ENCODE peak calls at places on chromosomes 5 and 9, in six cellular contexts. E, Q, F, G, P and U are unnamed samples.

GRCh38 chr5:35030426-35030825 is 17.3 kb downstream of the AGXT2 start:
- DNase-seq in E (no peak), Q (no peak), F (no peak), G (no peak), P (no peak), U (no peak)

GRCh38 chr5:38207343-38207742 is 51.0 kb upstream of the EGFLAM start:
- DNase-seq in E (no peak), Q (no peak), F (no peak), G (no peak), P (no peak), U (no peak)

GRCh38 chr9:81871695-81872094 is 56.5 kb upstream of the SPATA31D4 start:
- DNase-seq in E (no peak), Q (no peak), F (no peak), G (no peak), P (no peak), U (no peak)

GRCh38 chr9:18493361-18494015 is 19.5 kb downstream of the ADAMTSL1 start:
- DNase-seq in E (no peak), Q (no peak), F (peak; percentile 26), G (no peak), P (no peak), U (no peak)

GRCh38 chr5:5492087-5492933 is 69.8 kb downstream of the ICE1 start:
- DNase-seq in E (peak; percentile 58), Q (no peak), F (peak; percentile 81), G (no peak), P (no peak), U (no peak)

GRCh38 chr5:54889826-54890225 is 95.6 kb downstream of the ESM1 start:
- DNase-seq in E (no peak), Q (no peak), F (no peak), G (no peak), P (no peak), U (no peak)

GRCh38 chr5:142275496-142275895 is 49.3 kb downstream of the SPRY4 start:
- DNase-seq in E (no peak), Q (no peak), F (no peak), G (no peak), P (no peak), U (no peak)

GRCh38 chr9:4762889-4763521 is 22.0 kb upstream of the AK3 start:
- DNase-seq in E (no peak), Q (no peak), F (peak; percentile 16), G (no peak), P (peak; percentile 46), U (peak; percentile 38)

GRCh38 chr9:95147452-95147851 is 170.1 kb downstream of the FANCC start:
- DNase-seq in E (no peak), Q (no peak), F (no peak), G (no peak), P (no peak), U (no peak)

GRCh38 chr5:6750951-6751685 is 37.9 kb downstream of the TENT4A start:
- DNase-seq in E (no peak), Q (no peak), F (no peak), G (no peak), P (no peak), U (no peak)

GRCh38 chr5:1281038-1281882 is 13.6 kb downstream of the TERT start:
- DNase-seq in E (no peak), Q (no peak), F (no peak), G (no peak), P (no peak), U (no peak)

GRCh38 chr9:31587176-31587575 is 797.3 kb upstream of the ACO1 start:
- DNase-seq in E (no peak), Q (no peak), F (no peak), G (no peak), P (no peak), U (no peak)

GRCh38 chr9:112341741-112342140 is 8.3 kb upstream of the PTBP3 start:
- DNase-seq in E (no peak), Q (no peak), F (no peak), G (no peak), P (no peak), U (no peak)

GRCh38 chr9:90458485-90458884 is 184.1 kb downstream of the DIRAS2 start:
- DNase-seq in E (no peak), Q (no peak), F (peak; percentile 51), G (no peak), P (no peak), U (no peak)

GRCh38 chr5:36875051-36875788 is 1.3 kb upstream of the NIPBL start:
- DNase-seq in E (peak; percentile 38), Q (no peak), F (peak; percentile 30), G (peak; percentile 42), P (no peak), U (peak; percentile 64)

GRCh38 chr9:128175743-128176142 is 15.6 kb downstream of the CIZ1 start:
- DNase-seq in E (no peak), Q (no peak), F (no peak), G (no peak), P (no peak), U (no peak)

GRCh38 chr9:12231832-12232231 is 461.4 kb upstream of the TYRP1 start:
- DNase-seq in E (no peak), Q (no peak), F (no peak), G (no peak), P (no peak), U (no peak)

GRCh38 chr9:133552236-133552635 is 17.7 kb downstream of the ADAMTSL2 start:
- DNase-seq in E (no peak), Q (no peak), F (no peak), G (no peak), P (no peak), U (no peak)

GRCh38 chr9:33172256-33172678 is 5.1 kb upstream of the B4GALT1 start:
- DNase-seq in E (no peak), Q (no peak), F (no peak), G (no peak), P (no peak), U (no peak)

GRCh38 chr9:29211003-29211584 is 1637.8 kb upstream of the C9orf72 start:
- DNase-seq in E (no peak), Q (no peak), F (peak; percentile 33), G (no peak), P (no peak), U (no peak)

GRCh38 chr5:30667293-30667692 is 526.2 kb upstream of the CDH6 start:
- DNase-seq in E (no peak), Q (no peak), F (no peak), G (no peak), P (no peak), U (no peak)

GRCh38 chr9:133121200-133122166 is at the start of gene RALGDS:
- DNase-seq in E (peak; percentile 87), Q (no peak), F (peak; percentile 97), G (peak; percentile 87), P (peak; percentile 90), U (peak; percentile 89)

GRCh38 chr5:178194026-178194425 is 6.9 kb upstream of the GMCL2 start:
- DNase-seq in E (no peak), Q (no peak), F (no peak), G (no peak), P (no peak), U (no peak)

GRCh38 chr9:93818795-93819472 is 136.2 kb downstream of the BARX1 start:
- DNase-seq in E (no peak), Q (no peak), F (peak; percentile 3), G (no peak), P (no peak), U (no peak)

GRCh38 chr5:9536717-9537116 is 9.2 kb downstream of the SEMA5A start:
- DNase-seq in E (no peak), Q (no peak), F (no peak), G (no peak), P (no peak), U (no peak)

GRCh38 chr5:77239126-77239741 is 28.8 kb downstream of the PDE8B start:
- DNase-seq in E (no peak), Q (no peak), F (peak; percentile 20), G (no peak), P (no peak), U (no peak)

GRCh38 chr5:169350759-169351240 is 49.9 kb upstream of the SLIT3 start:
- DNase-seq in E (no peak), Q (peak; percentile 69), F (peak; percentile 35), G (peak; percentile 55), P (no peak), U (no peak)

GRCh38 chr5:79975422-79975821 is 15.6 kb downstream of the MTX3 start:
- DNase-seq in E (no peak), Q (no peak), F (no peak), G (no peak), P (no peak), U (no peak)

GRCh38 chr5:108079754-108080153 is 302.1 kb downstream of the FBXL17 start:
- DNase-seq in E (no peak), Q (no peak), F (no peak), G (no peak), P (no peak), U (no peak)

GRCh38 chr5:95780597-95780996 is 41.9 kb downstream of the GLRX start:
- DNase-seq in E (no peak), Q (no peak), F (no peak), G (no peak), P (no peak), U (no peak)

GRCh38 chr5:95778713-95779426 is 43.7 kb downstream of the GLRX start:
- DNase-seq in E (no peak), Q (no peak), F (no peak), G (no peak), P (no peak), U (no peak)

GRCh38 chr5:95779611-95780010 is 42.9 kb downstream of the GLRX start:
- DNase-seq in E (no peak), Q (no peak), F (no peak), G (no peak), P (no peak), U (no peak)

GRCh38 chr5:95782166-95782565 is 40.4 kb downstream of the GLRX start:
- DNase-seq in E (no peak), Q (no peak), F (no peak), G (no peak), P (no peak), U (no peak)

DNA sequence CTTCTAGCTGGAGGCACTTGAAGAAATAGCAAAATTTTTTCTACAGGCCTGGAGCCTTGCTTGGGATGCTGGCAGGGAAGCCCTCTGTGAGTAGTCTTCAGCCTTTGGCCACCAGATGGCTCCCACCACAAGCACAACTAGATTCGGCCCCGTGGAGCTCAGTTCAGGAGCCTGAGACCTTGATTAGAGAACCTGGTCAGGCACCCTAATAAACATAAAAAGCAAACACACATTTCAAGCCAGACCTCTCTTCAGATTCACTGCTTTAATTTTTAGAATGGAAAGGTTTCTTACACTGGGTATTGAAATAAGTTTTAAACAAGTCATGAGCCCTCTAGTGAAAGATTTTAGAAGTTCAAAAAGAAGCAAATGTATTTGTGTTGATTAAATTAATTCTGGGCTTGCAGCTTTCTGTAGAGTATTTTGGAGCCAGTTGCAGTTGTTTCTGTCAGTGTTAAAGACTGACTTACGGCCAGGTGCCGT is 41.4 kb downstream of the GLRX start:
- DNase-seq in E (peak; percentile 71), Q (no peak), F (peak; percentile 68), G (peak; percentile 64), P (peak; percentile 80), U (peak; percentile 40)
- H3K4me3 ChIP-seq in E (no peak overlapping the region), Q (no peak overlapping the region), F (no peak overlapping the region), G (no peak overlapping the region), P (no peak overlapping the region), U (no peak overlapping the region)

GRCh38 chr9:16255217-16255616 is 615.3 kb downstream of the BNC2 start:
- DNase-seq in E (no peak), Q (no peak), F (no peak), G (no peak), P (no peak), U (no peak)
- H3K4me3 ChIP-seq in E (no peak overlapping the region), Q (no peak overlapping the region), F (no peak overlapping the region), G (no peak overlapping the region), P (no peak overlapping the region), U (no peak overlapping the region)

GRCh38 chr5:93585054-93585751 is 2.2 kb downstream of the NR2F1 start:
- DNase-seq in E (no peak), Q (no peak), F (peak; percentile 77), G (no peak), P (no peak), U (no peak)
- H3K4me3 ChIP-seq in E (no peak overlapping the region), Q (peak overlapping the region; percentile 92), F (peak overlapping the region; percentile 87), G (peak overlapping the region; percentile 75), P (peak overlapping the region; percentile 77), U (peak overlapping the region; percentile 37)

GRCh38 chr5:157710887-157711286 is 20.3 kb upstream of the THG1L start:
- DNase-seq in E (no peak), Q (no peak), F (no peak), G (no peak), P (no peak), U (no peak)
- H3K4me3 ChIP-seq in E (no peak overlapping the region), Q (no peak overlapping the region), F (no peak overlapping the region), G (no peak overlapping the region), P (no peak overlapping the region), U (no peak overlapping the region)